ENCODE peak calls at places on chromosomes 12 and 14, in six cellular contexts. One of them, this sample, is unnamed.
A peak's percentile ranks its signal among the peaks of the same experiment; 100 is the strongest.

GRCh38 chr14:96497087-96497486 is 5.1 kb upstream of the PAPOLA start:
- DNase-seq in prostate gland: no peak
- DNase-seq in body of pancreas: no peak
- DNase-seq in HCT116: no peak
- DNase-seq in A549: no peak
- DNase-seq in K562: no peak
- DNase-seq in this sample: no peak

GRCh38 chr14:23436327-23437141 is 1.1 kb upstream of the MYH7 start:
- DNase-seq in prostate gland: no peak
- DNase-seq in body of pancreas: peak; percentile 39
- DNase-seq in HCT116: no peak
- DNase-seq in A549: no peak
- DNase-seq in K562: peak; percentile 47
- DNase-seq in this sample: no peak

GRCh38 chr14:26960049-26960688 is 362.3 kb upstream of the NOVA1 start:
- DNase-seq in prostate gland: no peak
- DNase-seq in body of pancreas: no peak
- DNase-seq in HCT116: no peak
- DNase-seq in A549: no peak
- DNase-seq in K562: no peak
- DNase-seq in this sample: no peak

GRCh38 chr12:81797100-81797499 is 38.0 kb upstream of the PPFIA2 start:
- DNase-seq in prostate gland: no peak
- DNase-seq in body of pancreas: no peak
- DNase-seq in HCT116: peak; percentile 24
- DNase-seq in A549: peak; percentile 29
- DNase-seq in K562: no peak
- DNase-seq in this sample: no peak

GRCh38 chr12:3962661-3963483 is 89.7 kb upstream of the PARP11 start:
- DNase-seq in prostate gland: no peak
- DNase-seq in body of pancreas: peak; percentile 14
- DNase-seq in HCT116: no peak
- DNase-seq in A549: no peak
- DNase-seq in K562: no peak
- DNase-seq in this sample: no peak

GRCh38 chr12:93783827-93784226 is 106.7 kb downstream of the CRADD start:
- DNase-seq in prostate gland: no peak
- DNase-seq in body of pancreas: no peak
- DNase-seq in HCT116: no peak
- DNase-seq in A549: no peak
- DNase-seq in K562: no peak
- DNase-seq in this sample: no peak

GRCh38 chr12:26108915-26109314 is 15.9 kb downstream of the BHLHE41 start:
- DNase-seq in prostate gland: no peak
- DNase-seq in body of pancreas: no peak
- DNase-seq in HCT116: no peak
- DNase-seq in A549: no peak
- DNase-seq in K562: no peak
- DNase-seq in this sample: no peak

GRCh38 chr14:57692671-57693070 is 173.2 kb downstream of the SLC35F4 start:
- DNase-seq in prostate gland: no peak
- DNase-seq in body of pancreas: no peak
- DNase-seq in HCT116: peak; percentile 49
- DNase-seq in A549: peak; percentile 65
- DNase-seq in K562: peak; percentile 8
- DNase-seq in this sample: peak; percentile 6

GRCh38 chr14:64915025-64915424 is 770 bp downstream of the CHURC1 start:
- DNase-seq in prostate gland: no peak
- DNase-seq in body of pancreas: no peak
- DNase-seq in HCT116: no peak
- DNase-seq in A549: no peak
- DNase-seq in K562: no peak
- DNase-seq in this sample: no peak

GRCh38 chr14:92686763-92687427 is 61.5 kb downstream of the LGMN start:
- DNase-seq in prostate gland: peak; percentile 69
- DNase-seq in body of pancreas: peak; percentile 78
- DNase-seq in HCT116: peak; percentile 33
- DNase-seq in A549: peak; percentile 74
- DNase-seq in K562: peak; percentile 88
- DNase-seq in this sample: peak; percentile 63

GRCh38 chr14:59582845-59583509 is 6.4 kb upstream of the CCDC175 start:
- DNase-seq in prostate gland: no peak
- DNase-seq in body of pancreas: no peak
- DNase-seq in HCT116: no peak
- DNase-seq in A549: no peak
- DNase-seq in K562: peak; percentile 13
- DNase-seq in this sample: no peak

GRCh38 chr14:70707138-70708038 is 65.7 kb downstream of the TTC9 start:
- DNase-seq in prostate gland: no peak
- DNase-seq in body of pancreas: peak; percentile 71
- DNase-seq in HCT116: peak; percentile 27
- DNase-seq in A549: peak; percentile 32
- DNase-seq in K562: no peak
- DNase-seq in this sample: peak; percentile 67

GRCh38 chr12:1443421-1444141 is 150.8 kb downstream of the FBXL14 start:
- DNase-seq in prostate gland: no peak
- DNase-seq in body of pancreas: no peak
- DNase-seq in HCT116: no peak
- DNase-seq in A549: no peak
- DNase-seq in K562: no peak
- DNase-seq in this sample: peak; percentile 20

GRCh38 chr14:32354716-32355115 is 25.6 kb downstream of the AKAP6 start:
- DNase-seq in prostate gland: no peak
- DNase-seq in body of pancreas: peak; percentile 34
- DNase-seq in HCT116: no peak
- DNase-seq in A549: no peak
- DNase-seq in K562: no peak
- DNase-seq in this sample: no peak

GRCh38 chr12:105769486-105769885 is 369.3 kb downstream of the NUAK1 start:
- DNase-seq in prostate gland: no peak
- DNase-seq in body of pancreas: no peak
- DNase-seq in HCT116: no peak
- DNase-seq in A549: no peak
- DNase-seq in K562: no peak
- DNase-seq in this sample: no peak

GRCh38 chr12:2879853-2880252 is 2.8 kb downstream of the RHNO1 start:
- DNase-seq in prostate gland: no peak
- DNase-seq in body of pancreas: no peak
- DNase-seq in HCT116: no peak
- DNase-seq in A549: no peak
- DNase-seq in K562: no peak
- DNase-seq in this sample: no peak

GRCh38 chr12:6845395-6845794 is 4.7 kb downstream of the GNB3 start:
- DNase-seq in prostate gland: no peak
- DNase-seq in body of pancreas: no peak
- DNase-seq in HCT116: no peak
- DNase-seq in A549: no peak
- DNase-seq in K562: no peak
- DNase-seq in this sample: no peak

GRCh38 chr14:32724864-32725550 is 213.7 kb upstream of the NPAS3 start:
- DNase-seq in prostate gland: no peak
- DNase-seq in body of pancreas: no peak
- DNase-seq in HCT116: no peak
- DNase-seq in A549: no peak
- DNase-seq in K562: no peak
- DNase-seq in this sample: peak; percentile 28

GRCh38 chr14:20197459-20197858 is 6.8 kb downstream of the OR11G2 start:
- DNase-seq in prostate gland: no peak
- DNase-seq in body of pancreas: no peak
- DNase-seq in HCT116: no peak
- DNase-seq in A549: no peak
- DNase-seq in K562: no peak
- DNase-seq in this sample: no peak

GRCh38 chr14:51328942-51329350 is 88.9 kb downstream of the TMX1 start:
- DNase-seq in prostate gland: no peak
- DNase-seq in body of pancreas: no peak
- DNase-seq in HCT116: no peak
- DNase-seq in A549: no peak
- DNase-seq in K562: no peak
- DNase-seq in this sample: no peak

GRCh38 chr12:55771736-55772135 is 28.8 kb downstream of the GDF11 start:
- DNase-seq in prostate gland: no peak
- DNase-seq in body of pancreas: no peak
- DNase-seq in HCT116: no peak
- DNase-seq in A549: no peak
- DNase-seq in K562: no peak
- DNase-seq in this sample: no peak

GRCh38 chr12:27333311-27334009 is 824 bp downstream of the BMAL2 start:
- DNase-seq in prostate gland: peak; percentile 8
- DNase-seq in body of pancreas: peak; percentile 31
- DNase-seq in HCT116: no peak
- DNase-seq in A549: no peak
- DNase-seq in K562: no peak
- DNase-seq in this sample: no peak
- TF ChIP-seq POLR2A in prostate gland: no peak
- TF ChIP-seq POLR2A in body of pancreas: no peak
- TF ChIP-seq POLR2A in HCT116: no peak
- TF ChIP-seq POLR2A in A549: no peak
- TF ChIP-seq POLR2A in K562: no peak
- TF ChIP-seq POLR2A in this sample: no peak

GRCh38 chr12:57094194-57095160 is 5.6 kb downstream of the NAB2 start:
- DNase-seq in prostate gland: peak; percentile 66
- DNase-seq in body of pancreas: no peak
- DNase-seq in HCT116: no peak
- DNase-seq in A549: no peak
- DNase-seq in K562: no peak
- DNase-seq in this sample: no peak

GRCh38 chr12:57096099-57096572 is 7.2 kb downstream of the NAB2 start:
- DNase-seq in prostate gland: peak; percentile 86
- DNase-seq in body of pancreas: no peak
- DNase-seq in HCT116: no peak
- DNase-seq in A549: no peak
- DNase-seq in K562: peak; percentile 19
- DNase-seq in this sample: no peak

GRCh38 chr12:57096748-57097553 is 8.0 kb downstream of the NAB2 start:
- DNase-seq in prostate gland: no peak
- DNase-seq in body of pancreas: no peak
- DNase-seq in HCT116: no peak
- DNase-seq in A549: no peak
- DNase-seq in K562: peak; percentile 7
- DNase-seq in this sample: no peak

GRCh38 chr12:57093412-57094193 is 4.7 kb downstream of the NAB2 start:
- DNase-seq in prostate gland: peak; percentile 67
- DNase-seq in body of pancreas: peak; percentile 49
- DNase-seq in HCT116: no peak
- DNase-seq in A549: peak; percentile 59
- DNase-seq in K562: peak; percentile 85
- DNase-seq in this sample: no peak

DNA sequence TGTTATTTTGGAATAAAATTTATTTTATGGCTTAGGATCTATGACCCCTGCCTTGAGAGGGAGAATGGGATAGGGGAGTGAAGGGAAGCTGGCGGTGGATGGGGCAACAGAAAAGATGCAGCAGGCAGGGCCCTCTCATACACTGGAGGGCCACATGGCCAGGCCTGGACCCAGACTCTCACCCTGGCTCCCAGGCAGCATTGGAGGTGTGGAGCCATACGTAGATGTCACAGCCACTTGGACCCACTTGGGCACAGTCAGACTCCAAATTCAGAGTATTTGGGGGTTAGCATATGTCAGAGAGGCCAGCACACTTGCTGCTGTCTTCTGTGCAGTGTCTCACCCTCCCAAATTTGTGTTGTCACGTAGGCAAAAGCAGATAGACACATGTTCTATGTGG is 6.5 kb downstream of the NAB2 start:
- DNase-seq in prostate gland: no peak
- DNase-seq in body of pancreas: no peak
- DNase-seq in HCT116: no peak
- DNase-seq in A549: no peak
- DNase-seq in K562: peak; percentile 9
- DNase-seq in this sample: no peak
- TF ChIP-seq POLR2A in prostate gland: no peak
- TF ChIP-seq POLR2A in body of pancreas: no peak
- TF ChIP-seq POLR2A in HCT116: no peak
- TF ChIP-seq POLR2A in A549: no peak
- TF ChIP-seq POLR2A in K562: no peak
- TF ChIP-seq POLR2A in this sample: no peak

GRCh38 chr12:24854017-24854416 is 94.9 kb downstream of the BCAT1 start:
- DNase-seq in prostate gland: no peak
- DNase-seq in body of pancreas: no peak
- DNase-seq in HCT116: no peak
- DNase-seq in A549: no peak
- DNase-seq in K562: no peak
- DNase-seq in this sample: no peak

GRCh38 chr12:24853094-24853493 is 95.8 kb downstream of the BCAT1 start:
- DNase-seq in prostate gland: no peak
- DNase-seq in body of pancreas: no peak
- DNase-seq in HCT116: no peak
- DNase-seq in A549: no peak
- DNase-seq in K562: no peak
- DNase-seq in this sample: no peak

GRCh38 chr12:24853588-24853987 is 95.3 kb downstream of the BCAT1 start:
- DNase-seq in prostate gland: no peak
- DNase-seq in body of pancreas: no peak
- DNase-seq in HCT116: no peak
- DNase-seq in A549: no peak
- DNase-seq in K562: peak; percentile 14
- DNase-seq in this sample: no peak

GRCh38 chr12:24856541-24856940 is 92.4 kb downstream of the BCAT1 start:
- DNase-seq in prostate gland: no peak
- DNase-seq in body of pancreas: peak; percentile 29
- DNase-seq in HCT116: no peak
- DNase-seq in A549: no peak
- DNase-seq in K562: no peak
- DNase-seq in this sample: no peak

GRCh38 chr12:24854908-24855307 is 94.0 kb downstream of the BCAT1 start:
- DNase-seq in prostate gland: no peak
- DNase-seq in body of pancreas: no peak
- DNase-seq in HCT116: no peak
- DNase-seq in A549: no peak
- DNase-seq in K562: no peak
- DNase-seq in this sample: no peak
- TF ChIP-seq POLR2A in prostate gland: no peak
- TF ChIP-seq POLR2A in body of pancreas: no peak
- TF ChIP-seq POLR2A in HCT116: no peak
- TF ChIP-seq POLR2A in A549: no peak
- TF ChIP-seq POLR2A in K562: no peak
- TF ChIP-seq POLR2A in this sample: no peak

GRCh38 chr12:38906482-38907170 is 1.2 kb upstream of the CPNE8 start:
- DNase-seq in prostate gland: peak; percentile 66
- DNase-seq in body of pancreas: peak; percentile 86
- DNase-seq in HCT116: peak; percentile 74
- DNase-seq in A549: peak; percentile 88
- DNase-seq in K562: peak; percentile 54
- DNase-seq in this sample: peak; percentile 57

GRCh38 chr12:38903596-38903995 is 1.8 kb downstream of the CPNE8 start:
- DNase-seq in prostate gland: no peak
- DNase-seq in body of pancreas: no peak
- DNase-seq in HCT116: no peak
- DNase-seq in A549: no peak
- DNase-seq in K562: no peak
- DNase-seq in this sample: no peak

GRCh38 chr12:38905480-38906351 is at the start of gene CPNE8:
- DNase-seq in prostate gland: peak; percentile 41
- DNase-seq in body of pancreas: peak; percentile 76
- DNase-seq in HCT116: peak; percentile 48
- DNase-seq in A549: peak; percentile 87
- DNase-seq in K562: peak; percentile 62
- DNase-seq in this sample: peak; percentile 13

GRCh38 chr12:38907171-38907923 is 2.0 kb upstream of the CPNE8 start:
- DNase-seq in prostate gland: no peak
- DNase-seq in body of pancreas: no peak
- DNase-seq in HCT116: no peak
- DNase-seq in A549: no peak
- DNase-seq in K562: no peak
- DNase-seq in this sample: no peak

GRCh38 chr12:38904932-38905479 is 385 bp downstream of the CPNE8 start:
- DNase-seq in prostate gland: peak; percentile 69
- DNase-seq in body of pancreas: peak; percentile 81
- DNase-seq in HCT116: peak; percentile 88
- DNase-seq in A549: peak; percentile 94
- DNase-seq in K562: peak; percentile 22
- DNase-seq in this sample: peak; percentile 15
- TF ChIP-seq POLR2A in prostate gland: no peak
- TF ChIP-seq POLR2A in body of pancreas: peak; percentile 24
- TF ChIP-seq POLR2A in HCT116: peak; percentile 48
- TF ChIP-seq POLR2A in A549: peak; percentile 49
- TF ChIP-seq POLR2A in K562: no peak
- TF ChIP-seq POLR2A in this sample: no peak

This sample was measured in H54.